ENCODE peak calls at places on chromosomes 13 and 19, in five cellular contexts. One of them, this sample, is unnamed.

GRCh38 chr13:108306768-108307332 is 37.3 kb downstream of the TNFSF13B start:
- DNase-seq in trophoblast cell: no peak
- DNase-seq in H9: no peak
- DNase-seq in H1: no peak
- DNase-seq in mesenchymal stem cell: no peak
- DNase-seq in this sample: no peak

GRCh38 chr13:74111901-74112824 is 22.0 kb downstream of the KLF12 start:
- DNase-seq in mesenchymal stem cell: no peak
- DNase-seq in H9: no peak
- DNase-seq in trophoblast cell: no peak
- DNase-seq in H1: no peak
- DNase-seq in this sample: no peak

GRCh38 chr19:6577410-6578125 is 13.4 kb downstream of the CD70 start:
- DNase-seq in trophoblast cell: no peak
- DNase-seq in H9: peak
- DNase-seq in mesenchymal stem cell: no peak
- DNase-seq in H1: no peak
- DNase-seq in this sample: no peak

GRCh38 chr13:26727633-26728032 is 33.0 kb downstream of the GPR12 start:
- DNase-seq in trophoblast cell: no peak
- DNase-seq in H9: no peak
- DNase-seq in H1: no peak
- DNase-seq in mesenchymal stem cell: no peak
- DNase-seq in this sample: no peak

GRCh38 chr13:37107868-37108267 is 2.4 kb upstream of the CSNK1A1L start:
- DNase-seq in H1: no peak
- DNase-seq in trophoblast cell: no peak
- DNase-seq in mesenchymal stem cell: no peak
- DNase-seq in H9: no peak
- DNase-seq in this sample: no peak

GRCh38 chr13:72127031-72127430 is 260.0 kb upstream of the DACH1 start:
- DNase-seq in trophoblast cell: peak
- DNase-seq in mesenchymal stem cell: no peak
- DNase-seq in H9: no peak
- DNase-seq in H1: no peak
- DNase-seq in this sample: no peak

GRCh38 chr19:45668342-45668871 is 386 bp downstream of the GIPR start:
- DNase-seq in H1: no peak
- DNase-seq in H9: no peak
- DNase-seq in trophoblast cell: no peak
- DNase-seq in mesenchymal stem cell: no peak
- DNase-seq in this sample: no peak

GRCh38 chr13:71477735-71478134 is 389.3 kb downstream of the DACH1 start:
- DNase-seq in H1: no peak
- DNase-seq in mesenchymal stem cell: no peak
- DNase-seq in trophoblast cell: no peak
- DNase-seq in H9: no peak
- DNase-seq in this sample: no peak

GRCh38 chr19:47511681-47512080 is 3.2 kb downstream of the NAPA start:
- DNase-seq in H9: no peak
- DNase-seq in mesenchymal stem cell: peak
- DNase-seq in trophoblast cell: no peak
- DNase-seq in H1: no peak
- DNase-seq in this sample: no peak

GRCh38 chr19:57978586-57979289 is 4.4 kb upstream of the C19orf18 start:
- DNase-seq in H1: no peak
- DNase-seq in trophoblast cell: no peak
- DNase-seq in mesenchymal stem cell: peak
- DNase-seq in H9: no peak
- DNase-seq in this sample: no peak

GRCh38 chr19:55541091-55541490 is 4.2 kb upstream of the SBK2 start:
- DNase-seq in mesenchymal stem cell: no peak
- DNase-seq in H1: no peak
- DNase-seq in trophoblast cell: no peak
- DNase-seq in H9: no peak
- DNase-seq in this sample: no peak

GRCh38 chr19:14337510-14337909 is 43.7 kb upstream of the ADGRE5 start:
- DNase-seq in H1: peak
- DNase-seq in mesenchymal stem cell: peak
- DNase-seq in H9: peak
- DNase-seq in trophoblast cell: no peak
- DNase-seq in this sample: no peak

GRCh38 chr13:28464861-28465260 is 30.1 kb downstream of the FLT1 start:
- DNase-seq in trophoblast cell: no peak
- DNase-seq in H9: no peak
- DNase-seq in H1: no peak
- DNase-seq in mesenchymal stem cell: no peak
- DNase-seq in this sample: no peak

GRCh38 chr13:19658831-19659230 is 25.4 kb downstream of the MPHOSPH8 start:
- DNase-seq in mesenchymal stem cell: no peak
- DNase-seq in H9: no peak
- DNase-seq in trophoblast cell: no peak
- DNase-seq in H1: no peak
- DNase-seq in this sample: no peak

GRCh38 chr19:3748965-3749364 is 12.5 kb downstream of the APBA3 start:
- DNase-seq in H1: no peak
- DNase-seq in mesenchymal stem cell: no peak
- DNase-seq in trophoblast cell: no peak
- DNase-seq in H9: no peak
- DNase-seq in this sample: no peak

GRCh38 chr13:74816737-74817136 is 665.2 kb downstream of the TBC1D4 start:
- DNase-seq in trophoblast cell: no peak
- DNase-seq in H9: no peak
- DNase-seq in H1: no peak
- DNase-seq in mesenchymal stem cell: no peak
- DNase-seq in this sample: no peak

GRCh38 chr19:33819496-33819874 is 22.8 kb downstream of the KCTD15 start:
- DNase-seq in mesenchymal stem cell: no peak
- DNase-seq in trophoblast cell: no peak
- DNase-seq in H1: no peak
- DNase-seq in H9: no peak
- DNase-seq in this sample: peak

GRCh38 chr13:49667773-49668172 is 23.5 kb downstream of the EBPL start:
- DNase-seq in trophoblast cell: no peak
- DNase-seq in H9: no peak
- DNase-seq in mesenchymal stem cell: no peak
- DNase-seq in H1: no peak
- DNase-seq in this sample: no peak

GRCh38 chr19:35352177-35352447 is 4.4 kb downstream of the FFAR1 start:
- DNase-seq in trophoblast cell: no peak
- DNase-seq in mesenchymal stem cell: no peak
- DNase-seq in H1: no peak
- DNase-seq in H9: no peak
- DNase-seq in this sample: no peak

GRCh38 chr19:35349614-35350521 is 2.2 kb downstream of the FFAR1 start:
- DNase-seq in mesenchymal stem cell: no peak
- DNase-seq in trophoblast cell: no peak
- DNase-seq in H9: peak
- DNase-seq in H1: peak
- DNase-seq in this sample: no peak

GRCh38 chr19:35351441-35352176 is 3.9 kb downstream of the FFAR1 start:
- DNase-seq in H1: peak
- DNase-seq in H9: no peak
- DNase-seq in mesenchymal stem cell: no peak
- DNase-seq in trophoblast cell: no peak
- DNase-seq in this sample: no peak

GRCh38 chr19:35348909-35349611 is 1.4 kb downstream of the FFAR1 start:
- DNase-seq in H9: peak
- DNase-seq in H1: peak
- DNase-seq in trophoblast cell: no peak
- DNase-seq in mesenchymal stem cell: no peak
- DNase-seq in this sample: no peak

GRCh38 chr19:35350591-35350990 is 2.9 kb downstream of the FFAR1 start:
- DNase-seq in H1: peak
- DNase-seq in trophoblast cell: no peak
- DNase-seq in H9: peak
- DNase-seq in mesenchymal stem cell: no peak
- DNase-seq in this sample: no peak
- H3K18ac ChIP-seq in H1: no peak
- H3K18ac ChIP-seq in trophoblast cell: no peak
- H3K18ac ChIP-seq in H9: no peak
- H3K18ac ChIP-seq in mesenchymal stem cell: no peak
- H3K18ac ChIP-seq in this sample: no peak

GRCh38 chr13:112244061-112244460 is 132.1 kb upstream of the SPACA7 start:
- DNase-seq in trophoblast cell: no peak
- DNase-seq in H1: peak
- DNase-seq in mesenchymal stem cell: no peak
- DNase-seq in H9: no peak
- DNase-seq in this sample: no peak
- H2BK12ac ChIP-seq in trophoblast cell: no peak
- H2BK12ac ChIP-seq in H1: no peak
- H2BK12ac ChIP-seq in mesenchymal stem cell: no peak
- H2BK12ac ChIP-seq in H9: no peak
- H2BK12ac ChIP-seq in this sample: no peak

DNA sequence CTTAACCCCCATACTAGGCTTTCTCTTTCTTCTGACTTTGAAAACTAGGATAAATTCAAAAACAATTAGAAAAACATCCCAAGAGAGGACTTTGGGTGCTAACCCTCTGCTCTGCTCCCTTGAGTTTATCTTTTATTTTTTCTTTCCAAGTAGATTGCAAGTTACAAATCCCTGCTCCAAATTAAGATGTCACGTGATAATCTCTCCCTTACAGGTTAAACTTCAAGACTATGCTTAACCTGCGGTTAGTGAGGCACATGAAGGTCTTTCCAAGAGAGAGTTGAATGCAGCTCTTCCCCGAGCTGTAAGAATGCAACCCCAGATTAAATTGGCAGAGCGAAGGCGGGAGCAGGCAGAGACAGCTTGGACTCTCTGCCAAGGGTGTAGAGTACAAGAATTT is 12.2 kb upstream of the ZNF507 start:
- DNase-seq in H1: no peak
- DNase-seq in mesenchymal stem cell: no peak
- DNase-seq in H9: no peak
- DNase-seq in trophoblast cell: no peak
- DNase-seq in this sample: no peak
- H3K18ac ChIP-seq in H1: no peak
- H3K18ac ChIP-seq in mesenchymal stem cell: no peak
- H3K18ac ChIP-seq in H9: no peak
- H3K18ac ChIP-seq in trophoblast cell: no peak
- H3K18ac ChIP-seq in this sample: no peak

DNA sequence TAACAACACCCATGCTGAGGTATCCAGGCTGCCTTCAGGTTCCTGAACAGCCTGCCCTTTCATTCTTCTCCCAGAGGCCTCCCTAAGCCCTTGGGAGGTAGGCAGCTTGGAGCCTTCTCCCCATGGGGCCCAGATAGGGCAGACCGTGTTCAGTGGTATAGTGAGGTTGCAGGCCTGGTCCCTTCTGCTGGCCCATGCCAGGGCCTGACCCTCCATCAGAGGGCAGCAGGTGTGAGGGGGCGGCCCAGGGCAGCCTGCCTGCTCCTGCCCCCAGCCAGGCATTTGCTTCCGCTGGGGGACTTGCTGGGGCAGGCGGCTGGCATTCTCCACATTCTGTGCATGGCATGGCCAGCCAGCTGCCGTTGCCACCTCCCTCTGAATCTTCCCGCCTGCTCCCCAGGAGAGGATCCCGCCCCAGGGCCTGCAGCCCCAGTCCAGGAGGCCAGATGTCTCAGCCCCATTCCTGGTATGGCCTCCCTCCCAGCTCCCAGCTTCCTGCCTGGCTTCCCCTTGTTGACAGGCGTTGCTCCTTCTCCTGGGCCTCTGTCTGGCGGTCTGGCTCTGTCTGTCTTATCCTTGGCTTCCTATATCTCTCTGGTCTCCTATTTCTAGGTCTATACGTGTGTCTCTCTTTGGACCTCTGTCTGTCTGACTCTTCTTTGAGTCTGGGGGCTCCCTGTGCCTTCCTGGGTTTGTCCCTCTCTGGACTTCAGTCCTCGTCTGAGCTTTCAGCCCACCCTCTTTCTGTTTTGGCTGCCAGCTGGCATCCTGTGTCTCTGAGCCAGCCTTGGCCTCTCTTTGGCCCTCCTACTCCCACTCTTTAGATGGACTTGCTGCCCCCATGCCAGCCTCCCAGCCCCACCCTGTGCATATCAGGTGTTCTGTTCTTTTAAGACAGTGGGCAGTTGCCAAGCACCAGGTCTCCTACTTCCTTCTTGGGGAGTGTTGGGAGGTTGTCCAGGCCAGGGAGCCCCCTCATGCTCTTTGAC is 9.1 kb downstream of the CIC start:
- DNase-seq in trophoblast cell: no peak
- DNase-seq in H1: no peak
- DNase-seq in mesenchymal stem cell: peak
- DNase-seq in H9: peak
- DNase-seq in this sample: no peak
- H2BK12ac ChIP-seq in trophoblast cell: no peak
- H2BK12ac ChIP-seq in H1: no peak
- H2BK12ac ChIP-seq in mesenchymal stem cell: no peak
- H2BK12ac ChIP-seq in H9: no peak
- H2BK12ac ChIP-seq in this sample: no peak

DNA sequence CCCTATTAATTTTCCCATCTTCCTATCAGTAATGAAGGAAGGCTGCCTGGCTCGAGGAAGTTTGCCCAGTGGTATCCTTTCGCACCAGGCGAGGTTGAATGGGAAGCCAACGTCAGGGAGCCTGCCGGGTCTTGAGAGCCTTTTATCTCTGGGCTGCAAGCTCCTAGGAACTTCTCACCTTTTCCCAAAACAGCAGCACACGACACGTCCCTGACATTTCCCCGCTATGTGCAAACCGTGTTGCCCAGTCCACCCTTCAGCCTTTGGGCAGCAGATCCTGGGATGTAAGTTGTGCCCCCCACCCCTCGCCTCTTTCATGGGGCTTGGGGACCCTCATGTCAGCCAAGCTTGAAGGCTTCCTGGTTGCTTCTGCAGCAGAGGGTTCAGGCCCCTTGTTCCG is 179.1 kb downstream of the ZNF536 start:
- DNase-seq in H1: no peak
- DNase-seq in H9: no peak
- DNase-seq in mesenchymal stem cell: no peak
- DNase-seq in trophoblast cell: no peak
- DNase-seq in this sample: no peak
- H3K18ac ChIP-seq in H1: no peak
- H3K18ac ChIP-seq in H9: no peak
- H3K18ac ChIP-seq in mesenchymal stem cell: no peak
- H3K18ac ChIP-seq in trophoblast cell: no peak
- H3K18ac ChIP-seq in this sample: no peak

GRCh38 chr19:30046522-30046921 is 104.5 kb downstream of the URI1 start:
- DNase-seq in H9: no peak
- DNase-seq in mesenchymal stem cell: no peak
- DNase-seq in H1: no peak
- DNase-seq in trophoblast cell: no peak
- DNase-seq in this sample: no peak
- H2BK12ac ChIP-seq in H9: no peak
- H2BK12ac ChIP-seq in mesenchymal stem cell: no peak
- H2BK12ac ChIP-seq in H1: no peak
- H2BK12ac ChIP-seq in trophoblast cell: no peak
- H2BK12ac ChIP-seq in this sample: no peak

GRCh38 chr13:33033361-33033812 is 17.2 kb downstream of the KL start:
- DNase-seq in mesenchymal stem cell: no peak
- DNase-seq in H1: no peak
- DNase-seq in H9: no peak
- DNase-seq in trophoblast cell: no peak
- DNase-seq in this sample: no peak
- H3K18ac ChIP-seq in mesenchymal stem cell: no peak
- H3K18ac ChIP-seq in H1: no peak
- H3K18ac ChIP-seq in H9: no peak
- H3K18ac ChIP-seq in trophoblast cell: no peak
- H3K18ac ChIP-seq in this sample: no peak